ENCODE peak calls at places on chromosome X, in nine cellular contexts. R is A549, K is astrocyte, P is tibial artery, C is colonic mucosa, Z is left ventricle myocardium inferior, W is PC-3, U is breast epithelium, T is kidney. X is an unnamed sample. For H3K4me1, the result is how much of the 10 kb centered on the place peaks cover.

GRCh38 chrX:9635368-9635767 is 130.3 kb downstream of the GPR143 start:
- DNase-seq in R (no peak), K (no peak), P (no peak), C (no peak), Z (peak), W (no peak), U (peak), T (no peak), X (no peak)

GRCh38 chrX:112734250-112734649 is 54.5 kb upstream of the LHFPL1 start:
- DNase-seq in R (no peak), K (peak), P (peak), C (no peak), Z (no peak), W (no peak), U (no peak), T (no peak), X (no peak)

GRCh38 chrX:7347465-7347864 is 199.5 kb upstream of the PUDP start:
- DNase-seq in R (no peak), K (no peak), P (no peak), C (no peak), Z (no peak), W (no peak), U (no peak), T (no peak), X (no peak)

GRCh38 chrX:9341305-9342201 is 123.3 kb upstream of the TBL1X start:
- DNase-seq in R (peak), K (peak), P (no peak), C (peak), Z (peak), W (peak), U (peak), T (peak), X (no peak)

GRCh38 chrX:118839334-118839958 is 15.8 kb downstream of the ZCCHC12 start:
- DNase-seq in R (peak), K (no peak), P (peak), C (peak), Z (peak), W (peak), U (peak), T (peak), X (no peak)

GRCh38 chrX:14051416-14051815 is 21.7 kb upstream of the GEMIN8 start:
- DNase-seq in R (no peak), K (no peak), P (no peak), C (no peak), Z (no peak), W (peak), U (no peak), T (no peak), X (no peak)

GRCh38 chrX:8879750-8880149 is 78.6 kb upstream of the FAM9A start:
- DNase-seq in R (peak), K (no peak), P (no peak), C (peak), Z (no peak), W (peak), U (no peak), T (no peak), X (no peak)

GRCh38 chrX:122094611-122095010 is 1047.2 kb downstream of the GLUD2 start:
- DNase-seq in R (no peak), K (peak), P (no peak), C (no peak), Z (no peak), W (peak), U (no peak), T (no peak), X (no peak)

GRCh38 chrX:71859637-71860036 is 51.0 kb upstream of the NHSL2 start:
- DNase-seq in R (no peak), K (peak), P (no peak), C (no peak), Z (no peak), W (peak), U (no peak), T (no peak), X (no peak)

GRCh38 chrX:127570276-127570675 is 481.9 kb downstream of the ACTRT1 start:
- DNase-seq in R (no peak), K (no peak), P (no peak), C (no peak), Z (no peak), W (no peak), U (no peak), T (no peak), X (no peak)

GRCh38 chrX:49184294-49185061 is 1.7 kb downstream of the PRICKLE3 start:
- DNase-seq in R (peak), K (peak), P (peak), C (peak), Z (peak), W (peak), U (peak), T (peak), X (no peak)

GRCh38 chrX:2761246-2761645 is 9.4 kb downstream of the XG start:
- DNase-seq in R (no peak), K (no peak), P (no peak), C (no peak), Z (no peak), W (no peak), U (no peak), T (no peak), X (no peak)

GRCh38 chrX:50579955-50580354 is 109.3 kb upstream of the DGKK start:
- DNase-seq in R (peak), K (peak), P (peak), C (peak), Z (no peak), W (peak), U (no peak), T (no peak), X (no peak)

DNA sequence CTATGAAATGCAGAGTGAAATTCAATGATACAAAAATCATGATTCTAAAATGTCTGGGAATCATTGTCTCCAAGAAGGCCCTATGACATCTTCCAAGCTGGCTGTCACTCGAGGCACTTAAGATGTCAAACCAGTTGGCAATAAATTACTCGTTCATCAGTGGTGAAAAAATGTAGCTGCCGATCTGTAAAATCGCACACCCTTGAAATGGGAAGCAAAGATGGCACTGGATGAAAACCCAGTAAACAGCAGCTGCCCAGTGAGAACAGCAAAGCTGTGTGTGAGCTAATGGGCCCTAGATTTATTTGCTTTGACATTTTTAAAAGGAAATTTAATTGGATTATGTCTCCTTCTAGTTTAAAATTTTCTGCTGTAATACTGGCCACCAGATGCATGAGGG is 181.9 kb upstream of the NDP start:
- DNase-seq in R (no peak), K (no peak), P (no peak), C (no peak), Z (no peak), W (no peak), U (no peak), T (no peak), X (no peak)
- H3K27ac ChIP-seq in R (no peak), K (no peak), P (no peak), C (no peak), Z (no peak), W (no peak), U (no peak), T (no peak), X (no peak)

GRCh38 chrX:139290310-139290709 is 240.2 kb upstream of the F9 start:
- DNase-seq in R (no peak), K (peak), P (no peak), C (no peak), Z (no peak), W (peak), U (no peak), T (no peak), X (no peak)
- H3K4me1 ChIP-seq in R (under half), K (under half), P (under half), C (under half), Z (under half), W (under half), U (under half), T (under half), X (under half)

GRCh38 chrX:120402363-120402762 is 40.5 kb downstream of the ATP1B4 start:
- DNase-seq in R (no peak), K (no peak), P (no peak), C (no peak), Z (no peak), W (peak), U (no peak), T (no peak), X (no peak)
- TF ChIP-seq CTCF in R (no peak), K (no peak), P (no peak), C (no peak), Z (no peak), W (no peak), U (no peak), T (no peak), X (no peak)

GRCh38 chrX:21373637-21374162 is 518 bp upstream of the CNKSR2 start:
- DNase-seq in R (peak), K (no peak), P (no peak), C (peak), Z (peak), W (no peak), U (no peak), T (peak), X (no peak)

GRCh38 chrX:21375795-21376069 is 1.5 kb downstream of the CNKSR2 start:
- DNase-seq in R (peak), K (no peak), P (no peak), C (no peak), Z (no peak), W (no peak), U (no peak), T (no peak), X (no peak)

GRCh38 chrX:21376636-21377035 is 2.4 kb downstream of the CNKSR2 start:
- DNase-seq in R (no peak), K (no peak), P (no peak), C (no peak), Z (no peak), W (no peak), U (no peak), T (no peak), X (no peak)

GRCh38 chrX:21374163-21374993 is at the start of gene CNKSR2:
- DNase-seq in R (peak), K (no peak), P (peak), C (no peak), Z (peak), W (peak), U (no peak), T (peak), X (no peak)

GRCh38 chrX:21374994-21375794 is 976 bp downstream of the CNKSR2 start:
- DNase-seq in R (peak), K (no peak), P (no peak), C (no peak), Z (no peak), W (no peak), U (no peak), T (peak), X (no peak)
- H3K27ac ChIP-seq in R (peak), K (no peak), P (peak), C (no peak), Z (no peak), W (no peak), U (no peak), T (no peak), X (no peak)